ENCODE peak calls at places on chromosomes 4 and X, in eight cellular contexts. O is prostate gland, T is NB4, H is tibial nerve, V is heart left ventricle, W is uterus, C is body of pancreas, Q is GM12891. U is an unnamed sample.

GRCh38 chrX:7552758-7553157 is 290.2 kb upstream of the VCX start:
- DNase-seq in H (no peak), T (peak; percentile 8), O (no peak), V (no peak), Q (no peak), W (no peak), C (no peak), U (no peak)

GRCh38 chr4:109701566-109702399 is 1.5 kb downstream of the CASP6 start:
- DNase-seq in Q (no peak), H (no peak), C (peak; percentile 33), O (no peak), T (peak; percentile 7), V (no peak), W (no peak), U (peak; percentile 43)

GRCh38 chrX:34294665-34295064 is 162.6 kb upstream of the FAM47A start:
- DNase-seq in C (no peak), T (no peak), H (no peak), V (no peak), O (no peak), Q (no peak), W (no peak), U (no peak)

GRCh38 chr4:3369781-3370660 is 71.7 kb upstream of the HGFAC start:
- DNase-seq in V (no peak), O (no peak), W (peak; percentile 51), T (peak; percentile 87), Q (no peak), C (no peak), H (no peak), U (no peak)

GRCh38 chrX:139112432-139112831 is 400.9 kb upstream of the FGF13 start:
- DNase-seq in H (no peak), W (no peak), C (no peak), Q (no peak), T (no peak), O (peak; percentile 3), V (no peak), U (no peak)

GRCh38 chr4:84852081-84852480 is 114.4 kb downstream of the WDFY3 start:
- DNase-seq in T (no peak), C (no peak), W (no peak), V (no peak), O (no peak), H (no peak), Q (no peak), U (no peak)

GRCh38 chr4:73172166-73172565 is 86.4 kb downstream of the ANKRD17 start:
- DNase-seq in V (no peak), W (no peak), C (no peak), H (no peak), O (no peak), T (no peak), Q (no peak), U (no peak)

GRCh38 chr4:76374744-76375143 is 46.2 kb downstream of the CCDC158 start:
- DNase-seq in T (peak; percentile 6), Q (no peak), H (no peak), C (no peak), V (no peak), O (no peak), W (no peak), U (no peak)

GRCh38 chrX:48683411-48683982 is at the start of gene WAS:
- DNase-seq in O (no peak), H (no peak), T (peak; percentile 89), W (no peak), C (no peak), V (no peak), Q (peak; percentile 61), U (no peak)

DNA sequence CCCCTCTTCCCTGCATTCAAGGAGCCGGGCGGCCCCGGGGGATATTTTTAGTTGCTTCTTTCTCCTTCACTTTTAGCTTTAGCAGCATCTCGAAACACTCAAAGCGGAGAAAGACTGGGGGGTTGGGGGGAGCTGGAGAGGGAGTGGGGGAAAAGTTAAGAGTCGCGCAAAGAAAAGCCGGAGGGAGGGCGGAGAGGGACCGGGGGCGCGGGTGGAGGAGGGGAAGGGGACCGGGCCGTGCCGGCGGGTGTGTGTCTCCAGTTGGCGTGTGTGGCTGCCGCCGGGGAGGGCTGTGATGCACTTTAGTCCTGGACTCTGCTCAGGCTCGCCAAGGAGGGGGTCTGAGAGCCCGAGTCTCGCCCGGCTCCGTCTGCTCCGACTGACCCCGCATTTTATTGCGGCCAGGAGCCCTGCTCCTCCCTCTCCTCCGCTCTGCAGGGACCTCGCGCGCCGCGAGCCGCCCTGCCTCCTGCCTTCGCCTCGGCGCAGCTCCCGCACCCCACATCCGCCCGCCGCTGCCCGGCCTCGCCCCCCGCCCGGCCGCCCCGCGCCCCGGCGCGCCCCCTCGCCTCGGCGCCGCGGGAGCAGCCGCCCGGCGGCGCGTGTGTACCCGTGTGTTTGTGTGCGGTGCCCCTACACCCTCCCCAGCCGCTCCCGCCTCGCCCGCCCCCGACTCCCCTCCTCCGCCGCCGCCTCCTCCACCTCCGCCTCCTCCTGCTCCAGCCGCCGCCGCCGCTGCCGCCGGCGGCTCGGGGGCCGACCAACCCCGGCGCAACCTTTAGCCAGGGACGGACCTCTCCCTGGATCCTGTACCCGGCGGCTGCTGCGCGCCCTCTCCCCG is 1.4 kb downstream of the ZNF827 start:
- DNase-seq in V (peak; percentile 67), Q (peak; percentile 40), W (peak; percentile 67), T (peak; percentile 20), H (peak; percentile 22), C (peak; percentile 73), O (peak; percentile 58), U (peak; percentile 63)
- TF ChIP-seq POLR2A in V (no peak), Q (peak; percentile 40), W (peak; percentile 39), T (no peak), H (no peak), C (peak; percentile 38), O (peak; percentile 54), U (no peak)

DNA sequence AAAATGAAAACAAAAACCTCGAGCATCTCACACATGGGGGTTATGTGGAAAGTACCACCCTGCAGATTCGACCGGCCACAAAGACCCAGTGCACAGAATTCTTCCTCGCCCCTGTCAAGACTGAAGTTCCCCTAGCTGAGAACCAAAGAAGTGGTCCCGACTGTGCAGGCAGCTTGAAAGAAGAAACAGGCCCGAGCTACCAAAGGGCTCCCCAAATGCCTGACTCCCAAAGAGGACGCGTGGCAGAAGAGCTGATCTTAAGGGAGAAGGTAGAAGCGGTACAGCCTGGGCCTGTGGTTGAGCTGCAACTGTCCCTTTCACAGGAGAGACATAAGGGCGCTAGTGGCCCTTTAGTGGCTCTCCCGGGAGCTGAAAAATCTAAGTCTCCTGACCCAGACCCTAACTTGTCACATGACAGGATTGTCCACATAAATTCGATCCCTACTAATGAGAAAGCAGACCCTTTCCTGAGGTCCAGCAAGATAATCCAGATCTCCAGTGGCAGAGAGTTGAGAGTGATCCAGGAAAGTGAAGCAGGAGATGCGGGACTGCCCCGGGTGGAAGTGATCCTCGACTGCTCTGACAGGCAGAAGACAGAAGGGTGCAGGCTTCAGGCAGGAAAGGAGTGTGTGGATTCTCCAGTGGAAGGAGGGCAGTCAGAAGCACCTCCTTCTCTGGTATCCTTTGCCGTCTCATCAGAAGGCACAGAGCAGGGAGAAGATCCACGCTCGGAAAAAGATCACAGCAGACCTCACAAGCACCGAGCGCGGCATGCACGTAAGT is 108.8 kb upstream of the MYOZ2 start:
- DNase-seq in H (no peak), C (no peak), Q (no peak), W (peak; percentile 52), O (no peak), V (no peak), T (peak; percentile 10), U (no peak)
- TF ChIP-seq POLR2A in H (no peak), C (peak; percentile 6), Q (no peak), W (peak; percentile 51), O (no peak), V (no peak), T (no peak), U (no peak)

GRCh38 chrX:53193093-53193492 is 31.9 kb downstream of the KDM5C start:
- DNase-seq in W (no peak), H (no peak), T (no peak), Q (no peak), C (no peak), O (no peak), V (no peak), U (no peak)

GRCh38 chrX:53194308-53194707 is 30.7 kb downstream of the KDM5C start:
- DNase-seq in C (no peak), O (no peak), H (no peak), Q (no peak), W (no peak), V (no peak), T (no peak), U (no peak)

GRCh38 chrX:53190363-53190960 is 34.5 kb downstream of the KDM5C start:
- DNase-seq in O (no peak), W (no peak), T (peak; percentile 15), C (no peak), H (no peak), Q (no peak), V (no peak), U (peak; percentile 4)

GRCh38 chrX:53196678-53197077 is 28.3 kb downstream of the KDM5C start:
- DNase-seq in V (no peak), C (no peak), W (no peak), T (no peak), H (no peak), Q (no peak), O (no peak), U (no peak)

DNA sequence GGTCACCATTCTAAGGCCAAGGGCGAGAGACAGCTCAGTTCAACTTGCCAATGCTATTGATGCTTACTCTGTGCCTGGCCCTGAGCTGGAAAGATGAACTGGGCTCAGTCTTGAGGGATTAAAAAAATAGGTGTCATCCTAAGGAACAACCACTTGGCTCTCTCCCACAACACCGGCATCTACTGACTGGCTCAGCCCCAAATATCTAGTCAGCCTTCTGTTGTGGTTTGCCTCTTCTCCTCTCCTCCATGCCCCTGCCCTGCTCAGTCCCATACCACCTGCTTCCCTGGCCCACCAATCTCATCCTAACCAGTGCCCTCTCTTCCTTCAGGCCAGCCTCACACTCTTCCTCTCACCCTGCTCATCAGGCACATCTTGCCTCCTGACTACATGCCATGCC is 29.6 kb downstream of the KDM5C start:
- DNase-seq in T (no peak), W (no peak), C (no peak), V (no peak), H (no peak), Q (no peak), O (no peak), U (no peak)
- TF ChIP-seq POLR2A in T (no peak), W (no peak), C (no peak), V (no peak), H (no peak), Q (no peak), O (no peak), U (no peak)

GRCh38 chrX:150568320-150569154 is at the start of gene MTM1:
- DNase-seq in O (peak; percentile 91), C (peak; percentile 94), Q (peak; percentile 83), V (peak; percentile 97), W (peak; percentile 92), T (peak; percentile 96), H (peak; percentile 80), U (peak; percentile 94)
- TF ChIP-seq POLR2A in O (peak; percentile 81), C (peak; percentile 71), Q (no peak), V (peak; percentile 67), W (peak; percentile 71), T (peak; percentile 34), H (peak; percentile 10), U (peak; percentile 48)

U was measured in erythroblast.